ENCODE peak calls at places on chromosomes 2 and 18, in four cellular contexts. Y is NT2/D1, P is AG04450, M is lower leg skin. F is an unnamed sample.

GRCh38 chr2:60386436-60386835 is 167.0 kb downstream of the BCL11A start:
- DNase-seq in P (no peak), Y (no peak), M (no peak), F (no peak)

GRCh38 chr2:179412116-179412515 is 147.5 kb upstream of the SESTD1 start:
- DNase-seq in P (peak; percentile 6), Y (no peak), M (no peak), F (no peak)

GRCh38 chr18:23356915-23357421 is 96.1 kb upstream of the RIOK3 start:
- DNase-seq in P (no peak), M (no peak), Y (no peak), F (no peak)

GRCh38 chr2:224969633-224970292 is 72.5 kb downstream of the DOCK10 start:
- DNase-seq in P (no peak), M (no peak), Y (no peak), F (no peak)

GRCh38 chr18:629303-630150 is 27.9 kb upstream of the TYMS start:
- DNase-seq in Y (no peak), P (no peak), M (no peak), F (no peak)

GRCh38 chr2:149037851-149038250 is 648 bp upstream of the LYPD6B start:
- DNase-seq in P (no peak), Y (no peak), M (peak; percentile 79), F (no peak)

GRCh38 chr2:45814951-45815621 is 163.6 kb downstream of the PRKCE start:
- DNase-seq in Y (peak; percentile 55), P (no peak), M (no peak), F (no peak)

GRCh38 chr2:108918941-108919341 is 70.1 kb downstream of the EDAR start:
- DNase-seq in M (peak; percentile 66), P (no peak), Y (no peak), F (no peak)

GRCh38 chr18:28425886-28426285 is 249.0 kb upstream of the CDH2 start:
- DNase-seq in P (no peak), Y (no peak), M (no peak), F (no peak)

GRCh38 chr2:239596792-239597191 is 196.0 kb upstream of the HDAC4 start:
- DNase-seq in Y (no peak), M (peak; percentile 62), P (no peak), F (no peak)

GRCh38 chr2:106111882-106112571 is 82.1 kb downstream of the UXS1 start:
- DNase-seq in P (no peak), Y (no peak), M (peak; percentile 72), F (no peak)

GRCh38 chr18:49584431-49584830 is 22.6 kb downstream of the LIPG start:
- DNase-seq in Y (no peak), P (no peak), M (peak; percentile 1), F (no peak)

GRCh38 chr2:197182668-197183067 is 127.9 kb downstream of the ANKRD44 start:
- DNase-seq in P (no peak), Y (no peak), M (no peak), F (no peak)

GRCh38 chr2:144310889-144311608 is 208.9 kb downstream of the ZEB2 start:
- DNase-seq in M (no peak), P (no peak), Y (no peak), F (no peak)

GRCh38 chr2:105730170-105730569 is 14.5 kb upstream of the NCK2 start:
- DNase-seq in P (no peak), Y (no peak), M (no peak), F (no peak)

GRCh38 chr18:77065221-77065981 is 67.2 kb downstream of the MBP start:
- DNase-seq in M (peak; percentile 88), Y (no peak), P (peak; percentile 70), F (peak; percentile 78)

GRCh38 chr2:88331239-88331638 is 121.3 kb downstream of the FOXI3 start:
- DNase-seq in M (no peak), Y (no peak), P (no peak), F (no peak)

GRCh38 chr2:88334418-88334817 is 118.1 kb downstream of the FOXI3 start:
- DNase-seq in M (peak; percentile 31), Y (no peak), P (no peak), F (no peak)

DNA sequence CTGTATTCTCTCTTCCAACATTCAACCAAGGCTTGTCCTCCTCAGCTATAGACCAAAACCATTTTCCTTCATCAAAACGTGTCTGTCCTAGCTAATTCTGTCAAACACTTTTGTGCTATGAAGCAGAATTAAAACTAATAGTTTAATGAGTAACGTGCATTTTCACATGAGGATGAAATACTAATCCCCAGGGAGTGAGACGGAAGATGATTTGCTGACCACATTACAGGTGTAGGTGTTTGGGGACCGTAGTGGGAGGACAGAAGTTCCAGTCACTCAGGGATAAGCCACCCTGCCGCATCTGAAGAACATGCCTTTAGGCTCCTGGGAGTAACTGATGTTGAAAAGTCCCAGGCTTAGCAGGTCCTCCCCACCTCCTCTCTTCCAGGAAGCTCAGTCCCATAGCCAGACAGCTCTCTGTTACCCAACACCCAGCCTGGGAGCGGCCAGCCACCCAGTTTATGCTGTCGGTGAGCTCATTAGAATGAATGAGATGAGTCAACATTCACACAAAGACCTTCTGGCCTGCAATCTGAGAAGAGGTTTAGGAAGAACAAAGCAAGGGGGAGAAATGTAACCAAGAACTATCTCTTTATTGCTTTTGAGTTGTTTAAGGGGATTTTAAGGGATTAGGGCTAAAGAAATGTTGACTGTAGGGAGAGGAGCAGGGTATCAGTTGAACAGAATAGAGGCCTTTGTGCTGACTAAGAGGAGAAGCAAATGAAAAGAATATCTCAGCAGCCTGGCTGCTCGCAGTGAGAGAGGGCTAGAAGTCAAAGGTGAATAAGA is 122.5 kb downstream of the FOXI3 start:
- DNase-seq in P (no peak), M (peak; percentile 21), Y (peak; percentile 95), F (no peak)
- H3K4me3 ChIP-seq in P (no peak overlapping the region), M (no peak overlapping the region), Y (no peak overlapping the region), F (no peak overlapping the region)

DNA sequence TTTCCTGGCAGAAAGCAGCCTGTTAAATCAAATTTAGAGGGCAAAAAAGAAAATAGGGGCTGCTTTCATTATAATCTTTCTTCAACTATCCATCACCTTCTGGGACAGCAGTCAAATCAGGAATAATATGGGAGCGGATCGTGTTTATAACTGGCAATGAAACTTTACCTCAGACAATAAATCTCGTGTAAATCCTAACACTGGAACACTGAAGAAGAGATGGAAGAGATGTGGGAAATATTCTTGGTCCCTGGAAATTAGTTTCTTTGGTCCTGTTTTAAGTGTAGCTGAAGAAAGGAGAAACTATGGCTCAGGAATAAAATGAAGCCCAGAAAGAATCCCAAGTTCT is 77.6 kb upstream of the SERTAD2 start:
- DNase-seq in P (no peak), Y (no peak), M (no peak), F (no peak)
- H3K4me3 ChIP-seq in P (no peak overlapping the region), Y (no peak overlapping the region), M (no peak overlapping the region), F (peak overlapping the region; percentile 40)

DNA sequence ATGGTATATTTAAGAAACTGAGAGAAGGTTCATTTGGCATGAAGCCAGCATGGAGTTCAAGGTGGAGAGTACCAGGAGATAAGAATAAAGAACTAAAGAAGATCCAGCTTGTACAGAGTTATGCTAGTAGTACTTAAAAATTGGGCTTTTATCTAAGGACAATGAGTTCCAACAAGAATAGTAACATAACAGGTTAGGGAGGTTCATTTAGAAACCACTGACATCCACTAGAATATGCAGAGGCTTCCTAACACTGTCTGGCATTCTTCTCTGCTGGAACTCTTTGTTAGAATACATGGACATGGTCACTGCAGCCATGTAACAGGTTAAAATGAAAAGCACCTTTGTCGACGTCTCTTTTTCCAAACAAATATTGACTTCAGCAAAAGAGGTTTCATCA is 42.6 kb upstream of the DSC1 start:
- DNase-seq in Y (no peak), M (no peak), P (no peak), F (no peak)
- H3K4me3 ChIP-seq in Y (no peak overlapping the region), M (no peak overlapping the region), P (no peak overlapping the region), F (peak overlapping the region; percentile 29)

DNA sequence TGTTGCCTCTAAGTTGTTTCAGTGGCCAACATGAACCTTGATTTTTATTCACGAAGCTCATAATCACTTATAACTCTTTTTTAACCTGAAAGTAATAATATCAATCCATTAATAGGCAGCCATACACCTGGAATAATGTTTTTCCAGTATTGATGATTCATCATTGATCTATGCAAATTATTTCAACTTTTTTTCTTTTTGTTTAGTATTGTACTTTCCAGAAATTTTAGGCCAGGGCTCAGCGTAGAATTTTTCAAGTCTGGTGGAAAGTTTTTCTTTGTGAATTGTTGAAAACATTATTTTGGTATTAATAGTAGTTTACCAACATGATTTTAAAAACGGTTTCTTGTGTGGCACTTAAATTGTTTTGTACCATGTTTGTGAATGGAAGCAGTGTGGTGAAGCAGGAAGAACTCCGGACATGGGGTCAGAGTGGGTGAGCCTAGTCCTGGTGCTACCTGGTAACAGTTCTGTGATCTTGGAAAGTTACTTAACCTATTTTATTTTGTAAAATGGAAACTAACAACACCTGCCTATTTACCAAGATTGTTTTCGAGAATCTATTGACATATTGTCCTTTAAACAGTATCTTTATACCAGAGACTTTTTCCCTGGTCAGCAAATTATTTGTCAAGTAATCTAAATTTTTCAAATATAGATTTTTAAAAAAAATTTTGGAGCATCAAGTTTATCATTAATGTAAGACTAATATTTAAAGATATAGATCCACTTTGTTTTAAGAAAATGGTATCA is 2.3 kb downstream of the INSIG2 start:
- DNase-seq in P (no peak), M (no peak), Y (no peak), F (no peak)
- H3K4me3 ChIP-seq in P (no peak overlapping the region), M (no peak overlapping the region), Y (no peak overlapping the region), F (no peak overlapping the region)

GRCh38 chr2:172096661-172097547 is 5.8 kb downstream of the DLX2 start:
- DNase-seq in P (no peak), M (peak; percentile 84), Y (no peak), F (no peak)

GRCh38 chr2:172098650-172099471 is 3.8 kb downstream of the DLX2 start:
- DNase-seq in M (peak; percentile 89), P (no peak), Y (no peak), F (peak; percentile 58)

GRCh38 chr2:172095905-172096660 is 6.6 kb downstream of the DLX2 start:
- DNase-seq in P (no peak), Y (no peak), M (peak; percentile 82), F (no peak)

GRCh38 chr2:172098287-172098649 is 4.4 kb downstream of the DLX2 start:
- DNase-seq in Y (no peak), P (no peak), M (peak; percentile 74), F (peak; percentile 21)

GRCh38 chr2:172097557-172098131 is 5.1 kb downstream of the DLX2 start:
- DNase-seq in P (no peak), M (peak; percentile 71), Y (no peak), F (no peak)
- H3K4me3 ChIP-seq in P (no peak overlapping the region), M (no peak overlapping the region), Y (no peak overlapping the region), F (no peak overlapping the region)

GRCh38 chr18:72637319-72638113 is 93.4 kb upstream of the CBLN2 start:
- DNase-seq in P (no peak), M (no peak), Y (no peak), F (no peak)

GRCh38 chr18:72638353-72638752 is 94.2 kb upstream of the CBLN2 start:
- DNase-seq in M (no peak), Y (no peak), P (no peak), F (no peak)

DNA sequence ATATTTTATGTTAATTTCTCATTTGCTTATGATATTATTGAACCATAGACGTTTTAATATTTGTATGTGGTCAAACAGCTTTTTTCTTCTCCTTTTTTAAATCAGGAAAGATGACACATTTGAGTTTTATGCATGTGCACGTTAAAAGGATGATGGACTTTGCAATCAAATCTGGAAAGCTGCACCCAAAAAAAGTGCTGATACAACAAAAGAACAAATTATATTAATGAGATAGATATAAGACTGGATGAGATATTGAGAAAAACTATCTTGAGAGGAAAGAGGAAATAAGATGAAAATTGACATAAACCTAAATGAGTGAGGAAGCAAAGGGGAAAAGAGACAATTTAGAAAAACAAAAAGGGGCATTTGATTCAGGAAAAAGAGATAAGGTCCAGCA is 96.4 kb upstream of the CBLN2 start:
- DNase-seq in Y (no peak), M (no peak), P (no peak), F (no peak)
- H3K4me3 ChIP-seq in Y (no peak overlapping the region), M (no peak overlapping the region), P (no peak overlapping the region), F (no peak overlapping the region)

F was measured in right atrium auricular region.